ENCODE peak calls at places on chromosomes 7 and 10, in six cellular contexts. F, Y, M, P, J and L are unnamed samples.

GRCh38 chr7:1969459-1970284 is 263.1 kb downstream of the MAD1L1 start:
- DNase-seq in F (no peak), Y (peak; percentile 8), M (no peak), P (no peak), J (no peak), L (no peak)

GRCh38 chr7:102009628-102010027 is 192.2 kb downstream of the CUX1 start:
- DNase-seq in F (no peak), Y (no peak), M (no peak), P (no peak), J (no peak), L (peak; percentile 56)

GRCh38 chr7:73623798-73624668 is at the start of gene MLXIPL:
- DNase-seq in F (peak; percentile 98), Y (peak; percentile 92), M (peak; percentile 66), P (peak; percentile 74), J (peak; percentile 80), L (peak; percentile 88)

GRCh38 chr7:1758417-1758858 is 88.4 kb downstream of the ELFN1 start:
- DNase-seq in F (peak; percentile 59), Y (peak; percentile 71), M (no peak), P (no peak), J (peak; percentile 63), L (peak; percentile 46)

GRCh38 chr7:19284136-19284535 is 138.9 kb upstream of the FERD3L start:
- DNase-seq in F (no peak), Y (no peak), M (no peak), P (no peak), J (no peak), L (no peak)

GRCh38 chr10:101466016-101466912 is 112.3 kb downstream of the BTRC start:
- DNase-seq in F (no peak), Y (no peak), M (no peak), P (no peak), J (no peak), L (peak; percentile 32)

GRCh38 chr10:103079946-103080345 is 113.1 kb downstream of the NT5C2 start:
- DNase-seq in F (no peak), Y (no peak), M (no peak), P (no peak), J (no peak), L (no peak)

GRCh38 chr7:102446387-102447156 is 13.2 kb downstream of the ORAI2 start:
- DNase-seq in F (no peak), Y (no peak), M (no peak), P (no peak), J (no peak), L (no peak)

GRCh38 chr10:62803993-62804383 is 532 bp upstream of the ADO start:
- DNase-seq in F (no peak), Y (no peak), M (no peak), P (no peak), J (no peak), L (no peak)

GRCh38 chr10:67837519-67838314 is at the start of gene DNAJC12:
- DNase-seq in F (peak; percentile 65), Y (no peak), M (no peak), P (no peak), J (no peak), L (peak; percentile 96)

GRCh38 chr10:80202934-80203834 is 2.2 kb downstream of the ANXA11 start:
- DNase-seq in F (peak; percentile 65), Y (peak; percentile 68), M (peak; percentile 75), P (no peak), J (peak; percentile 91), L (peak; percentile 93)

GRCh38 chr7:33716581-33717477 is 188.5 kb upstream of the BMPER start:
- DNase-seq in F (peak; percentile 66), Y (no peak), M (no peak), P (no peak), J (no peak), L (peak; percentile 61)

GRCh38 chr10:43160067-43160918 is 22.0 kb downstream of the CSGALNACT2 start:
- DNase-seq in F (no peak), Y (no peak), M (no peak), P (no peak), J (no peak), L (no peak)

GRCh38 chr10:11265486-11265885 is 247.8 kb downstream of the CELF2 start:
- DNase-seq in F (no peak), Y (no peak), M (no peak), P (no peak), J (no peak), L (no peak)

GRCh38 chr7:80883188-80884025 is 35.4 kb downstream of the SEMA3C start:
- DNase-seq in F (no peak), Y (no peak), M (no peak), P (peak; percentile 39), J (no peak), L (peak; percentile 68)

GRCh38 chr7:5525271-5526189 is 101.9 kb upstream of the TNRC18 start:
- DNase-seq in F (peak; percentile 59), Y (no peak), M (no peak), P (peak; percentile 55), J (peak; percentile 82), L (peak; percentile 60)

GRCh38 chr7:65946895-65947294 is 35.1 kb downstream of the GUSB start:
- DNase-seq in F (no peak), Y (peak; percentile 42), M (peak; percentile 41), P (no peak), J (no peak), L (no peak)

GRCh38 chr10:78231930-78232329 is 198.3 kb downstream of the RPS24 start:
- DNase-seq in F (peak; percentile 47), Y (no peak), M (no peak), P (no peak), J (no peak), L (no peak)

GRCh38 chr10:33507662-33508425 is 173.4 kb upstream of the NRP1 start:
- DNase-seq in F (no peak), Y (no peak), M (no peak), P (no peak), J (no peak), L (no peak)

GRCh38 chr10:110407301-110408170 is 90.2 kb upstream of the DUSP5 start:
- DNase-seq in F (no peak), Y (no peak), M (no peak), P (no peak), J (no peak), L (no peak)

GRCh38 chr7:1897861-1898627 is 228.0 kb downstream of the ELFN1 start:
- DNase-seq in F (no peak), Y (no peak), M (no peak), P (no peak), J (no peak), L (no peak)

DNA sequence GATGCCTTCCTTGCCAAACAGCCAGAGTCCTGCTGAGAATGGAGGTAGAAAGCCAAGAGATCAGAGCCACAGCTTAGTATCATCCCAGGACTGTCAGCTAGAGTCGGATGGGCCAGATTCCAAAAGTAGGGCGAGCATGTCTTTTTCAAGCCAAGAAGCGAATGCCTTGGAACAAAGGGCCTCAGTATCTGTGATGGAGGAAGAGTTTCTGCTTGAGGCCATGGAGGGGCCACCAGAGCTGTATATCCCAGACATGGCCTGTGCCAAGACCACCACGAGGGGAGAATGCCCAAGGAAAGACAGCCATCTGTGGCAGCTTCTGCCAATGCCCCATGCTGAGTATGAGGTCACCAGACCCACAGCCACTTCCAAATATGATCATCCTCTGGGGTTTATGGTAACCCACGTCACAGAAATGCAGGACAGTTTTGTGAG is 44.3 kb upstream of the PPP1R17 start:
- DNase-seq in F (no peak), Y (no peak), M (no peak), P (peak; percentile 87), J (no peak), L (no peak)
- H3K4me3 ChIP-seq in F (no peak overlapping the region), Y (no peak overlapping the region), M (no peak overlapping the region), P (no peak overlapping the region), J (no peak overlapping the region), L (no peak overlapping the region)

GRCh38 chr10:71392791-71393781 is 3.6 kb upstream of the CDH23 start:
- DNase-seq in F (no peak), Y (no peak), M (no peak), P (no peak), J (no peak), L (no peak)

GRCh38 chr10:71394926-71395562 is 1.7 kb upstream of the CDH23 start:
- DNase-seq in F (no peak), Y (no peak), M (no peak), P (no peak), J (no peak), L (no peak)

GRCh38 chr10:71392292-71392691 is 4.4 kb upstream of the CDH23 start:
- DNase-seq in F (no peak), Y (no peak), M (no peak), P (no peak), J (no peak), L (no peak)

GRCh38 chr10:71395621-71396020 is 1.1 kb upstream of the CDH23 start:
- DNase-seq in F (no peak), Y (no peak), M (no peak), P (no peak), J (no peak), L (peak; percentile 49)

DNA sequence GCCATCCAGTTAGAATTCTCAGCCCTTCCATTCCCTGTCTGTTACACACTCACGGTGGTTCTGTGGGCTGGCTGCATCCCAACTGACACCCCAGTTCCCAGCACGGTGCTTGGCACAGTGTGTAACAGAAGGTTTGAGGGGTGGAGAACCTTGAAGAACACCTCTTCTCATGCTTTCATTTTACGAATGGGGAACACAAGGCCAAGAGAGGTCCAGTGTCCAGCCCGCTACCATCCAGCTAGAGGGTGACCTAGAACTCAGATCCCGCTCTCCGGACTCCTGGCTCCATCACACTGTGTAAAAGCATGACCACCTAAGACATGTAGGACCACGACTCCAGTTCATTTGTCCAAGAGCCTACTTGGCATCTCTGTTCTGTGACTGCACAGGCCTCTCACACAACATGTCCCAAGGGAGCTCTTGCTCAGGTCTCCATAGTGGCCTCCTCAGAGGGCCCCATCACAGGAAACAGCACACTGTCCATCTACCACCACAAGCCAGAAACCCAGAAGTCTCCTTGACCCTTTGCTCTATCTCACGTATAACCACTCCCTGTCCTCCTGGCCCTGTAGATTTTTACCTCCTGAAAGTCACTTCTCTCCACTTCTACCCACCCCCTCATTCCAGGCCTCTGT is 2.8 kb upstream of the CDH23 start:
- DNase-seq in F (no peak), Y (no peak), M (no peak), P (no peak), J (no peak), L (no peak)
- TF ChIP-seq CTCF in F (no peak), Y (no peak), M (no peak), P (no peak), J (no peak), L (no peak)

GRCh38 chr10:89479255-89479654 is 56.1 kb downstream of the SLC16A12 start:
- DNase-seq in F (no peak), Y (no peak), M (no peak), P (no peak), J (no peak), L (no peak)
- H3K27ac ChIP-seq in F (no peak overlapping the region), Y (peak overlapping the region; percentile 29), M (peak overlapping the region; percentile 41), P (peak overlapping the region; percentile 66), J (peak overlapping the region; percentile 82), L (no peak overlapping the region)

DNA sequence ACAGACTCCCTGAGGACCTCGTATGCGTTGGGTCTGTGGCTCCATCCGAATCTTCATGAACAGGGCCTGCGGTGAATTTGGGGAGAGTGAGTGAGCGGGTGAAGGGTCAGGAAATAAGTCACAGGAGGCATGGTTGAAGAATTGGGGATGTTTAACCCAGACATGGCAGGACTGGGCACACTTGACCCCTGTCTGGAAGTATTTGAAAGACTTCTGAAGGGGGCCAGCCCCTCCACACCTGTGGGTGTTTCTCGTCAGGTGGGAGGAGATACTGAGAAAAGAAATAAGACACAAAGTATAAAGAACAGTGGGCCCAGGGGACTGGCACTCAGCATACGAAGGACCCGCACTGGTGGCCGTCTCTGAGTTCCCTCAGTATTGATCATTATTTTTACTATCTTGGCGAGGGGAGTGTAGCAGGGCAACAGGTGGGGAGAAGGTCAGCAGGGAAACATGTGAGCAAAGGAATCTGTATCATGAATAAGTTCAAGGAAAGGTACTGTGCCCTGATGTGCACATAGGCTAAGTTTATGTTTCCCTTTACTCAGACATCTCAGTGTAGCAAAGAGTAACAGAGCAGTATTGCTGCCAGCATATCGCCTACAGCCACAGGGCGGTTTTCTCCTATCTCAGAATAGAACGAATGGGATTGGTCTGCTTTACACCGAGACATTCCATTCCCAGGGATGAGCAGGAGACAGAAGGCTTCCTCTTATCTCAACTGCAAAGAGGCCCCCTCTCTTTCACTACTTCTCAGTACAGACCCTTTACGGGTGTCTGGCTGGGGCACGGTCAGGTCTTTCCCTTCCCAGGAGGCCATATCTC is 38.2 kb upstream of the PFKFB3 start:
- DNase-seq in F (no peak), Y (no peak), M (no peak), P (no peak), J (peak; percentile 63), L (no peak)
- H3K4me3 ChIP-seq in F (peak overlapping the region; percentile 71), Y (peak overlapping the region; percentile 77), M (peak overlapping the region; percentile 79), P (peak overlapping the region; percentile 92), J (peak overlapping the region; percentile 67), L (peak overlapping the region; percentile 82)